ENCODE peak calls at places on chromosome 15, in nine cellular contexts. S, A, V, J, Z, C, W, O and H are unnamed samples.

GRCh38 chr15:60507596-60508424 is 28.9 kb upstream of the ICE2 start:
- DNase-seq in S (no peak), A (no peak), V (no peak), J (peak), Z (peak), C (peak), W (peak), O (peak), H (no peak)

GRCh38 chr15:88905576-88905975 is 7.6 kb downstream of the MFGE8 start:
- DNase-seq in S (no peak), A (no peak), V (no peak), J (no peak), Z (no peak), C (no peak), W (no peak), O (no peak), H (no peak)

GRCh38 chr15:79365765-79366164 is 54.9 kb downstream of the TMED3 start:
- DNase-seq in S (no peak), A (no peak), V (no peak), J (no peak), Z (no peak), C (no peak), W (no peak), O (no peak), H (no peak)

GRCh38 chr15:35450492-35450891 is 95.5 kb downstream of the DPH6 start:
- DNase-seq in S (no peak), A (no peak), V (no peak), J (peak), Z (no peak), C (no peak), W (peak), O (no peak), H (no peak)

GRCh38 chr15:88606437-88606794 is 14.7 kb upstream of the AEN start:
- DNase-seq in S (no peak), A (no peak), V (no peak), J (no peak), Z (no peak), C (no peak), W (no peak), O (no peak), H (no peak)

GRCh38 chr15:59303641-59304433 is 68.8 kb downstream of the MYO1E start:
- DNase-seq in S (no peak), A (no peak), V (no peak), J (no peak), Z (no peak), C (no peak), W (no peak), O (no peak), H (no peak)

GRCh38 chr15:94476681-94477080 is 245.3 kb downstream of the MCTP2 start:
- DNase-seq in S (no peak), A (no peak), V (no peak), J (no peak), Z (no peak), C (no peak), W (no peak), O (no peak), H (no peak)

GRCh38 chr15:86155551-86155950 is 75.9 kb downstream of the AGBL1 start:
- DNase-seq in S (no peak), A (no peak), V (no peak), J (no peak), Z (no peak), C (no peak), W (no peak), O (no peak), H (no peak)

GRCh38 chr15:30023798-30024295 is 58.9 kb upstream of the GOLGA8J start:
- DNase-seq in S (no peak), A (no peak), V (no peak), J (no peak), Z (no peak), C (no peak), W (peak), O (no peak), H (no peak)

GRCh38 chr15:49876401-49877038 is 242.5 kb downstream of the ATP8B4 start:
- DNase-seq in S (no peak), A (no peak), V (peak), J (peak), Z (peak), C (no peak), W (peak), O (no peak), H (no peak)

GRCh38 chr15:40936709-40937666 is 7.8 kb downstream of the DLL4 start:
- DNase-seq in S (no peak), A (no peak), V (no peak), J (no peak), Z (no peak), C (no peak), W (no peak), O (no peak), H (no peak)

GRCh38 chr15:85592148-85592547 is 202.6 kb downstream of the KLHL25 start:
- DNase-seq in S (no peak), A (no peak), V (no peak), J (peak), Z (no peak), C (no peak), W (peak), O (peak), H (no peak)

GRCh38 chr15:72237286-72238224 is 6.6 kb upstream of the PKM start:
- DNase-seq in S (peak), A (peak), V (no peak), J (peak), Z (peak), C (peak), W (peak), O (peak), H (no peak)

GRCh38 chr15:52334491-52335160 is 39.0 kb upstream of the MYO5C start:
- DNase-seq in S (no peak), A (no peak), V (no peak), J (peak), Z (no peak), C (no peak), W (peak), O (peak), H (no peak)

GRCh38 chr15:92531406-92531805 is 124.2 kb downstream of the FAM174B start:
- DNase-seq in S (no peak), A (no peak), V (no peak), J (no peak), Z (no peak), C (no peak), W (no peak), O (no peak), H (no peak)

GRCh38 chr15:92886229-92886628 is 13.9 kb upstream of the CHD2 start:
- DNase-seq in S (no peak), A (no peak), V (no peak), J (no peak), Z (no peak), C (no peak), W (peak), O (no peak), H (no peak)

GRCh38 chr15:37016287-37016686 is 84.1 kb downstream of the MEIS2 start:
- DNase-seq in S (no peak), A (no peak), V (no peak), J (no peak), Z (peak), C (no peak), W (peak), O (no peak), H (no peak)

GRCh38 chr15:41940441-41940857 is 31.9 kb downstream of the EHD4 start:
- DNase-seq in S (peak), A (no peak), V (no peak), J (peak), Z (no peak), C (no peak), W (peak), O (peak), H (no peak)

GRCh38 chr15:91385301-91385700 is 285.2 kb downstream of the SV2B start:
- DNase-seq in S (no peak), A (no peak), V (no peak), J (peak), Z (no peak), C (no peak), W (peak), O (peak), H (no peak)

GRCh38 chr15:27235161-27235560 is 264.2 kb downstream of the GABRG3 start:
- DNase-seq in S (no peak), A (no peak), V (no peak), J (no peak), Z (no peak), C (no peak), W (no peak), O (no peak), H (no peak)

GRCh38 chr15:96093063-96093462 is 237.4 kb upstream of the NR2F2 start:
- DNase-seq in S (no peak), A (no peak), V (no peak), J (peak), Z (no peak), C (no peak), W (no peak), O (no peak), H (no peak)

GRCh38 chr15:73368301-73369072 is at the start of gene HCN4:
- DNase-seq in S (no peak), A (no peak), V (peak), J (no peak), Z (peak), C (no peak), W (no peak), O (no peak), H (no peak)

GRCh38 chr15:76330281-76330680 is 6.3 kb upstream of the ISL2 start:
- DNase-seq in S (no peak), A (no peak), V (no peak), J (peak), Z (peak), C (peak), W (peak), O (peak), H (no peak)

GRCh38 chr15:38195191-38195901 is 57.3 kb upstream of the SPRED1 start:
- DNase-seq in S (no peak), A (no peak), V (no peak), J (peak), Z (no peak), C (no peak), W (no peak), O (no peak), H (no peak)

GRCh38 chr15:67097893-67098740 is 32.7 kb downstream of the SMAD3 start:
- DNase-seq in S (no peak), A (no peak), V (peak), J (no peak), Z (no peak), C (peak), W (peak), O (no peak), H (no peak)

GRCh38 chr15:64519897-64520296 is 59.5 kb downstream of the ZNF609 start:
- DNase-seq in S (no peak), A (no peak), V (no peak), J (no peak), Z (no peak), C (no peak), W (no peak), O (no peak), H (no peak)

GRCh38 chr15:67049351-67050044 is 15.9 kb upstream of the SMAD3 start:
- DNase-seq in S (no peak), A (no peak), V (no peak), J (peak), Z (no peak), C (no peak), W (peak), O (no peak), H (no peak)

GRCh38 chr15:63190993-63191392 is 1.6 kb downstream of the RAB8B start:
- DNase-seq in S (no peak), A (no peak), V (no peak), J (no peak), Z (no peak), C (no peak), W (peak), O (no peak), H (no peak)

GRCh38 chr15:63191895-63192603 is 2.6 kb downstream of the RAB8B start:
- DNase-seq in S (no peak), A (no peak), V (no peak), J (no peak), Z (no peak), C (no peak), W (no peak), O (no peak), H (no peak)

GRCh38 chr15:63194291-63194681 is 4.9 kb downstream of the RAB8B start:
- DNase-seq in S (no peak), A (no peak), V (no peak), J (no peak), Z (no peak), C (no peak), W (no peak), O (no peak), H (no peak)

GRCh38 chr15:63189955-63190691 is 717 bp downstream of the RAB8B start:
- DNase-seq in S (no peak), A (no peak), V (no peak), J (no peak), Z (no peak), C (no peak), W (peak), O (no peak), H (no peak)

GRCh38 chr15:63192604-63193206 is 3.3 kb downstream of the RAB8B start:
- DNase-seq in S (no peak), A (no peak), V (no peak), J (no peak), Z (no peak), C (no peak), W (no peak), O (no peak), H (no peak)
- TF ChIP-seq CTCF in S (no peak), A (no peak), V (no peak), J (no peak), Z (no peak), C (no peak), W (no peak), O (no peak), H (no peak)

DNA sequence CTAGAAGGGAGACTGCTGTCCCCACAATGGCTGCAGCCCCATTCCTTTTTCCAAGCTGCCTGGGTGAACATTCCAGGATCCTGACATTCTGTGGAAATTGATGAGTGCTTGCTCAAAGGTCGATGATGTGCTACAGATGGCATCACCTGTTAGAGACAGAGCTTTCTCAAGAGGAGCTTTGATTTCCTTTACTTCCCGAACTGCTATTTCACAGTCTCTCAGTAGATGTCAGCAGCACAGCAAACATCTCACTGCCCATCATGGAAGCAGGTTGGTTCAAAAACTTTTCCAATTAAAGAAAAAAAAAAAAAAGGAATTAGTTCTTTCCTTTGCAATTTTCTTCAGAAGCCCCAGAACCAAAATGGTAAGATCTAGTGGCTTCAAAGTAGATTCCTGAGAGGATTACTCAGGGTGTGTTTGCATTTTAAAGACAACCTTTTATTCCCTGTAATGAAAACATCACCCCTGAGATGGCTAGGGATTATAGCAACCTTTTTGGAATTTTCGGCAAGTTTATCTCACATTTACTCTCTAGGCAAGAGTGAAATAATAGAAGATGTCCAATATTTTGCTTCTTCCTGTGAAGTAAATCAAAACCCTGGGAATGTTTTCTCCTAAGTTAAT is 44.8 kb downstream of the POLR2M start:
- DNase-seq in S (no peak), A (no peak), V (no peak), J (peak), Z (no peak), C (no peak), W (peak), O (peak), H (no peak)
- TF ChIP-seq CTCF in S (peak), A (peak), V (peak), J (peak), Z (peak), C (no peak), W (peak), O (peak), H (no peak)

DNA sequence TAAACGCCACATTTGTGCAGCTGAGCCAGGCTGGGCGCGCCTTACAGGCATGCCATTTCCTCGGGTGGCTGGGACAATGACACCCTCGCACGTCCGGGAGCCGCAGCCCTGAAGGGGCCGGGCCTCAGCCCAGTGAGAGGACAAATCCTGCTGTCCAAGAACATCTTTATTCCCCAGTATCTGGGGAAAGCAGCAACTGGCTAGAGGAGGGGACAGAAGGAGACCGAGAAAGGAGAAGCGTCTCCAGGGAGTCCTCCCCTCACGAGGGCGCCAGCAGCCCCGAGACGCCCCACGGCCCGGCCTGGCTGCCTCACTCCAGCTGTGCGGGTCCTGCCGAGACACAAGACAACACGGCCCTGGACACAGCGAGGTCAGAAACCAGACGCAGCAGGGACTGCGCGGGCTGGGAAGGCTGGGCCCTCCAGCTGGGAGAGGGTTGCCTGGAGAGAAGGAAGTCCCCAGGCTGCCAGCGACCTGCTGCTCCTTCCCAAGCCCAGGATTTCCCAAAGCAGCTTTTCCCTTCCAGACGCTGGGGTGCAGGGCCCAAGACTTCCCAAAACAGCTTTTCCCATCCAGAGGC is 130.2 kb downstream of the CHSY1 start:
- DNase-seq in S (no peak), A (peak), V (peak), J (peak), Z (peak), C (peak), W (peak), O (no peak), H (no peak)
- TF ChIP-seq CTCF in S (no peak), A (peak), V (peak), J (peak), Z (no peak), C (no peak), W (peak), O (no peak), H (no peak)

DNA sequence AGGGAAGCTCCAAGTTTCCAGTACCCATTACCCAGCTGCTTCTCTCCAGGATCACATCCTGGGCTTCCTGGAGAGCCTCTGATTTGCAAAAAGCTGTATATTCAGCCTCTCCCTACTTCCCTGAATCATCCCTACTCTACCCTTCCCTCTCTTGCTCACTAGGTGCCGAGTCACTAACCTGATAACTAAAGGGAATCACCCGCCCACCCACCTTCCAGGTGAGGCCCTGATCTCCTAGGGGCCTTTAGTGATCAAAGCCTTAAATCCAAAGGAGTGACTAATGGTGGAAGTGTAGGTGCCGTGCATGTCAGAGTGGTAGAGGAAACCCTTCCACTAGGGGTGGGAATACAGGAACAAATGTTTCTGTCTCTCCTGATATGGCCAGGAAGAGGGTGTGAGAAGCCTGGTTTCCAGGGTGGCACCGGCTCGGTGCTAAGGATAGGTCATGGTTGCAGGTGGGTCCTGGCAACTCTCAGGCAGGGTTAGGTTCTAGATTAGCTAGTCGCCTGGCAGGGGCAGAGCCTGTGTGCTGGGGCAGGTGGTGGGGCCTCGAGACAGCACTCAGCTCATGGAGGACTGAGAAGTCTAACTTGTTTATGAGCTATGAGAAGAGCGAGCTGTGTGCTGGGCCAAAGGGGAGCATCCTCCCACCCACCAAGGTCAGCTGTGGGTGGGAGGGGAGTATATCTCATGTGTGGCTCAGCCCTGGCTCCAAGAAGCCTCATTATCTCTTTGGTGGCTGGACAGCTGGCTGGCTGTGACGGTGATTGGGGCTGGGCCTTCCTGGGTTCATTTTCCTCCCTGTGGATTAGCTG is 10.1 kb downstream of the SEMA7A start:
- DNase-seq in S (no peak), A (no peak), V (no peak), J (peak), Z (no peak), C (no peak), W (no peak), O (peak), H (no peak)
- TF ChIP-seq CTCF in S (no peak), A (no peak), V (no peak), J (no peak), Z (no peak), C (no peak), W (no peak), O (no peak), H (no peak)